ENCODE peak calls at places on chromosome 16, in seven cellular contexts. B is NCI-H187 treated with DMSO at 0.1 percent for 48 hours; N is EH; E is stimulated activated CD4-positive, alpha-beta T cell treated with anti-CD3 and anti-CD28 coated beads, TNF-alpha, amount 100 ng/mL, for 1 hour; C is AG04450; O is mesenchymal stem cell; L is retinal pigment epithelial cell. A is an unnamed sample.

GRCh38 chr16:28839004-28839639 is 7.0 kb downstream of the TUFM start:
- DNase-seq in B (no peak), N (no peak), E (no peak), C (no peak), O (no peak), L (no peak), A (no peak)

GRCh38 chr16:24737391-24737871 is 8.0 kb downstream of the TNRC6A start:
- DNase-seq in B (no peak), N (peak), E (no peak), C (no peak), O (peak), L (peak), A (no peak)

GRCh38 chr16:57938936-57939871 is 31.7 kb downstream of the CNGB1 start:
- DNase-seq in B (no peak), N (peak), E (no peak), C (no peak), O (no peak), L (no peak), A (peak)

GRCh38 chr16:53745753-53746258 is 41.9 kb downstream of the FTO start:
- DNase-seq in B (no peak), N (peak), E (no peak), C (no peak), O (no peak), L (peak), A (no peak)

GRCh38 chr16:23795369-23795768 is 40.4 kb upstream of the PRKCB start:
- DNase-seq in B (no peak), N (no peak), E (no peak), C (no peak), O (no peak), L (no peak), A (no peak)

GRCh38 chr16:85717393-85718152 is 28.8 kb upstream of the GINS2 start:
- DNase-seq in B (no peak), N (peak), E (peak), C (no peak), O (peak), L (no peak), A (peak)

GRCh38 chr16:17106243-17106791 is 364.4 kb downstream of the XYLT1 start:
- DNase-seq in B (no peak), N (no peak), E (no peak), C (no peak), O (no peak), L (no peak), A (no peak)

GRCh38 chr16:19700319-19700781 is 17.7 kb downstream of the KNOP1 start:
- DNase-seq in B (no peak), N (peak), E (no peak), C (no peak), O (peak), L (no peak), A (peak)

GRCh38 chr16:58829096-58829495 is 95.0 kb upstream of the GOT2 start:
- DNase-seq in B (no peak), N (no peak), E (no peak), C (no peak), O (no peak), L (no peak), A (no peak)

GRCh38 chr16:12193688-12194087 is 217.2 kb downstream of the SNX29 start:
- DNase-seq in B (no peak), N (no peak), E (no peak), C (no peak), O (no peak), L (no peak), A (no peak)

GRCh38 chr16:88925540-88925887 is 51.5 kb downstream of the CBFA2T3 start:
- DNase-seq in B (no peak), N (no peak), E (no peak), C (no peak), O (no peak), L (no peak), A (no peak)

GRCh38 chr16:77613115-77613514 is 109.2 kb upstream of the NUDT7 start:
- DNase-seq in B (no peak), N (no peak), E (no peak), C (no peak), O (no peak), L (no peak), A (no peak)

GRCh38 chr16:85002643-85003042 is 8.7 kb downstream of the ZDHHC7 start:
- DNase-seq in B (no peak), N (no peak), E (no peak), C (no peak), O (no peak), L (no peak), A (no peak)

A was measured in prostate gland.